ENCODE peak calls at places on chromosome 13, in nine cellular contexts. V is esophagus squamous epithelium, D is left ventricle myocardium inferior, G is tibial nerve, P is colonic mucosa, A is hepatocyte, L is AG04450, Y is ovary, M is foreskin fibroblast. Q is an unnamed sample.

GRCh38 chr13:35712907-35713685 is 236.6 kb upstream of the MAB21L1 start:
- DNase-seq in V (no peak), D (no peak), G (no peak), P (no peak), A (peak; percentile 48), L (no peak), Y (no peak), M (peak; percentile 85), Q (no peak)

GRCh38 chr13:84479656-84480055 is 597.4 kb upstream of the SLITRK1 start:
- DNase-seq in V (no peak), D (no peak), G (no peak), P (no peak), A (no peak), L (no peak), Y (no peak), M (peak; percentile 24), Q (no peak)

GRCh38 chr13:25153736-25154135 is 18.4 kb downstream of the AMER2 start:
- DNase-seq in V (no peak), D (no peak), G (no peak), P (no peak), A (no peak), L (no peak), Y (no peak), M (no peak), Q (no peak)

GRCh38 chr13:99280166-99280565 is 22.0 kb upstream of the GPR18 start:
- DNase-seq in V (no peak), D (no peak), G (no peak), P (peak; percentile 51), A (no peak), L (no peak), Y (no peak), M (no peak), Q (no peak)

GRCh38 chr13:46982856-46983582 is 86.2 kb upstream of the HTR2A start:
- DNase-seq in V (no peak), D (no peak), G (no peak), P (no peak), A (no peak), L (no peak), Y (no peak), M (no peak), Q (no peak)

GRCh38 chr13:99606322-99607089 is 105.2 kb downstream of the TM9SF2 start:
- DNase-seq in V (peak; percentile 61), D (peak; percentile 91), G (peak; percentile 86), P (peak; percentile 96), A (peak; percentile 93), L (peak; percentile 44), Y (peak; percentile 84), M (peak; percentile 93), Q (peak; percentile 95)

GRCh38 chr13:23469901-23470525 is 36.5 kb upstream of the SACS start:
- DNase-seq in V (no peak), D (no peak), G (no peak), P (no peak), A (peak; percentile 26), L (no peak), Y (no peak), M (peak; percentile 90), Q (no peak)

GRCh38 chr13:36981156-36981743 is 17.9 kb downstream of the ALG5 start:
- DNase-seq in V (no peak), D (no peak), G (no peak), P (no peak), A (peak; percentile 55), L (peak; percentile 36), Y (no peak), M (peak; percentile 69), Q (no peak)

GRCh38 chr13:94073006-94073744 is 406.3 kb downstream of the DCT start:
- DNase-seq in V (no peak), D (no peak), G (no peak), P (no peak), A (no peak), L (peak; percentile 68), Y (no peak), M (peak; percentile 90), Q (no peak)
- TF ChIP-seq CTCF in V (no peak), D (no peak), G (no peak), P (no peak), A (no peak), L (no peak), Y (no peak), M (no peak), Q (no peak)

GRCh38 chr13:27353653-27354052 is 70.8 kb upstream of the GTF3A start:
- DNase-seq in V (no peak), D (no peak), G (no peak), P (no peak), A (no peak), L (no peak), Y (no peak), M (no peak), Q (no peak)

GRCh38 chr13:27353166-27353583 is 71.2 kb upstream of the GTF3A start:
- DNase-seq in V (no peak), D (no peak), G (no peak), P (no peak), A (peak; percentile 57), L (peak; percentile 29), Y (no peak), M (peak; percentile 39), Q (no peak)

GRCh38 chr13:27355894-27356293 is 68.5 kb upstream of the GTF3A start:
- DNase-seq in V (no peak), D (no peak), G (no peak), P (no peak), A (no peak), L (no peak), Y (no peak), M (no peak), Q (no peak)

GRCh38 chr13:27352698-27353097 is 71.7 kb upstream of the GTF3A start:
- DNase-seq in V (no peak), D (no peak), G (no peak), P (no peak), A (no peak), L (no peak), Y (no peak), M (no peak), Q (no peak)

DNA sequence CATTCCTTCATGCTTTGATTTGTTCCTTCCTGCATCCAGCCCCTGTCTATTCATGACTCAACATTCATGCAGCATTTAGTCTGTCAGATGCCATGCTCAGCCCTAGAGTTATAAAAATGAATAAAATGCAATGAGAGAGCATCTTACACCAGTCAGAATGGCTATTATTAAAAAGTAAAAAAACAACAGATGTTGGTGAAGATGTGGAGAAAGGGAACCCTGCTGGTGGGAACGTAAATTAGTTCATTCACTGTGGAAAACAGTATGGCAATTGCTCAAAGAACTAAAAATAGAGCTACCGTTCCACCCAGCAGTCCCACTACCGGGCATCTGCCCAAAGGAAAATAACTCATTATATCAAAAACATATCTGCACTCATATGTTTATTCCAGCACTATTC is 70.0 kb upstream of the GTF3A start:
- DNase-seq in V (no peak), D (no peak), G (no peak), P (no peak), A (no peak), L (peak; percentile 39), Y (no peak), M (peak; percentile 51), Q (no peak)
- TF ChIP-seq CTCF in V (no peak), D (peak; percentile 34), G (no peak), P (no peak), A (no peak), L (peak; percentile 46), Y (no peak), M (peak; percentile 9), Q (no peak)

GRCh38 chr13:72643339-72643989 is 84.0 kb downstream of the MZT1 start:
- DNase-seq in V (no peak), D (peak; percentile 20), G (peak; percentile 68), P (peak; percentile 75), A (peak; percentile 80), L (peak; percentile 2), Y (no peak), M (peak; percentile 22), Q (no peak)

GRCh38 chr13:72645521-72645920 is 81.9 kb downstream of the MZT1 start:
- DNase-seq in V (no peak), D (no peak), G (no peak), P (no peak), A (no peak), L (no peak), Y (no peak), M (no peak), Q (no peak)

GRCh38 chr13:72651196-72651595 is 76.2 kb downstream of the MZT1 start:
- DNase-seq in V (no peak), D (no peak), G (no peak), P (no peak), A (peak; percentile 7), L (no peak), Y (no peak), M (no peak), Q (no peak)

GRCh38 chr13:72652681-72653080 is 74.7 kb downstream of the MZT1 start:
- DNase-seq in V (no peak), D (no peak), G (no peak), P (no peak), A (no peak), L (no peak), Y (no peak), M (peak; percentile 0), Q (no peak)

GRCh38 chr13:72648513-72649065 is 78.8 kb downstream of the MZT1 start:
- DNase-seq in V (no peak), D (no peak), G (no peak), P (no peak), A (peak; percentile 8), L (no peak), Y (no peak), M (no peak), Q (no peak)
- TF ChIP-seq CTCF in V (no peak), D (no peak), G (no peak), P (no peak), A (peak; percentile 38), L (peak; percentile 5), Y (no peak), M (peak; percentile 12), Q (peak; percentile 34)

GRCh38 chr13:73385848-73386247 is 327.0 kb downstream of the KLF5 start:
- DNase-seq in V (no peak), D (no peak), G (no peak), P (no peak), A (no peak), L (no peak), Y (no peak), M (no peak), Q (no peak)

GRCh38 chr13:73394066-73394465 is 335.3 kb downstream of the KLF5 start:
- DNase-seq in V (no peak), D (no peak), G (no peak), P (no peak), A (no peak), L (no peak), Y (no peak), M (no peak), Q (no peak)

GRCh38 chr13:73388586-73388985 is 329.8 kb downstream of the KLF5 start:
- DNase-seq in V (no peak), D (no peak), G (no peak), P (no peak), A (no peak), L (no peak), Y (no peak), M (no peak), Q (no peak)

GRCh38 chr13:73387318-73387717 is 328.5 kb downstream of the KLF5 start:
- DNase-seq in V (no peak), D (no peak), G (no peak), P (no peak), A (no peak), L (no peak), Y (no peak), M (no peak), Q (no peak)

DNA sequence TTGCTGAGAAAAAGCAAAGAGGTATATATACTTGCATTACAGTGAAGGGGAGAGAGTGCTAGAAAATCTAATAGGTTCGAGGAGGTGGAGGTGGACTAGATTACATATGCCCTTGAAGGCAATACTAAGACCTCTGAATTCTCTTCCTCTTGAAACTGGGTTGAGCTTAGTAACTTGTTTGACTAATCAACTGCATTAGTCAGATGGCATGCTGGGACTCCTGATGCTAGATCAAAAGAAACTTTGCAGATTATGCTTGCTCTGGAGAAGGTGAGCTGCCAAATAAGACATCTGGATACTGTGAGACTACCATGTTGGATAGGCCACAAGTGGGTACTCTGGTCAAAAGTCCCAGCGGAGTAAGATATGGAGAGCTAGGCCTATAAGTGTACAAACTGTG is 331.3 kb downstream of the KLF5 start:
- DNase-seq in V (no peak), D (no peak), G (no peak), P (no peak), A (no peak), L (no peak), Y (no peak), M (no peak), Q (no peak)
- TF ChIP-seq CTCF in V (no peak), D (no peak), G (no peak), P (no peak), A (no peak), L (no peak), Y (no peak), M (no peak), Q (no peak)

Q was measured in osteocyte.